ENCODE peak calls at places on chromosomes 13 and 19, in six cellular contexts. N, I, X, E, S and K are unnamed samples.

GRCh38 chr13:97544041-97544765 is 110.2 kb downstream of the RAP2A start:
- DNase-seq in E (peak), X (no peak), S (peak), N (no peak), I (no peak), K (peak)

GRCh38 chr19:45952691-45953505 is 20.8 kb downstream of the NOVA2 start:
- DNase-seq in S (peak), N (no peak), X (no peak), I (no peak), E (peak), K (peak)

GRCh38 chr19:1221141-1221903 is 15.7 kb downstream of the STK11 start:
- DNase-seq in I (peak), N (no peak), E (no peak), X (peak), S (peak), K (peak)

GRCh38 chr13:22061806-22062391 is 391.0 kb downstream of the FGF9 start:
- DNase-seq in S (no peak), I (no peak), E (no peak), N (no peak), X (no peak), K (no peak)

GRCh38 chr13:48000559-48001126 is 430 bp downstream of the SUCLA2 start:
- DNase-seq in S (no peak), E (no peak), N (peak), X (no peak), I (no peak), K (no peak)

GRCh38 chr13:79060216-79060615 is 345.8 kb downstream of the RBM26 start:
- DNase-seq in E (no peak), S (no peak), X (no peak), I (no peak), N (no peak), K (no peak)

GRCh38 chr13:106589716-106590115 is 21.8 kb upstream of the ARGLU1 start:
- DNase-seq in S (peak), I (no peak), E (no peak), X (no peak), N (no peak), K (no peak)

GRCh38 chr13:46341112-46341711 is 45.8 kb downstream of the RUBCNL start:
- DNase-seq in S (peak), X (no peak), N (no peak), I (no peak), E (peak), K (peak)

GRCh38 chr19:47608074-47608907 is 643 bp upstream of the BICRA start:
- DNase-seq in I (peak), E (peak), N (peak), S (peak), X (peak), K (peak)

GRCh38 chr13:28805193-28805819 is 14.8 kb upstream of the MTUS2 start:
- DNase-seq in X (no peak), S (peak), I (no peak), E (no peak), N (no peak), K (no peak)

GRCh38 chr13:22736084-22736767 is 444.6 kb upstream of the SGCG start:
- DNase-seq in E (no peak), N (no peak), I (no peak), X (no peak), S (no peak), K (no peak)

GRCh38 chr13:75818181-75819110 is 182.3 kb downstream of the LMO7 start:
- DNase-seq in S (no peak), I (no peak), N (no peak), X (no peak), E (no peak), K (no peak)

GRCh38 chr13:107324416-107325204 is 756.7 kb upstream of the ARGLU1 start:
- DNase-seq in E (no peak), S (no peak), N (no peak), I (no peak), X (no peak), K (no peak)

GRCh38 chr19:46716672-46717033 is 261 bp downstream of the PRKD2 start:
- DNase-seq in N (no peak), S (no peak), X (no peak), I (no peak), E (no peak), K (no peak)

GRCh38 chr13:23673354-23673753 is 103.1 kb downstream of the TNFRSF19 start:
- DNase-seq in S (peak), X (no peak), N (no peak), E (peak), I (no peak), K (peak)

GRCh38 chr19:50512112-50512998 is 1.4 kb downstream of the ASPDH start:
- DNase-seq in N (no peak), X (no peak), E (no peak), I (peak), S (no peak), K (no peak)

GRCh38 chr13:21011378-21011777 is 50.0 kb downstream of the LATS2 start:
- DNase-seq in X (no peak), N (no peak), S (no peak), I (no peak), E (no peak), K (peak)

GRCh38 chr13:102369303-102369702 is 32.5 kb downstream of the FGF14 start:
- DNase-seq in N (no peak), X (no peak), I (no peak), E (no peak), S (peak), K (no peak)

GRCh38 chr13:63184693-63185092 is 1769.0 kb upstream of the PCDH20 start:
- DNase-seq in E (peak), N (no peak), S (peak), X (no peak), I (no peak), K (peak)

GRCh38 chr13:25662516-25662915 is 290.7 kb downstream of the ATP8A2 start:
- DNase-seq in X (no peak), N (no peak), S (no peak), I (no peak), E (no peak), K (no peak)

GRCh38 chr13:28820099-28821051 is at the start of gene MTUS2:
- DNase-seq in I (no peak), X (peak), E (no peak), S (no peak), N (no peak), K (no peak)

GRCh38 chr13:46389985-46390384 is 2.9 kb upstream of the RUBCNL start:
- DNase-seq in N (peak), E (no peak), X (peak), I (no peak), S (no peak), K (no peak)

GRCh38 chr13:32537580-32538233 is 888 bp downstream of the N4BP2L2 start:
- DNase-seq in X (no peak), S (no peak), E (no peak), I (peak), N (peak), K (peak)

GRCh38 chr19:46886546-46887239 is 25.9 kb downstream of the ARHGAP35 start:
- DNase-seq in S (peak), I (no peak), X (no peak), N (no peak), E (no peak), K (peak)

GRCh38 chr13:67328895-67329294 is 98.8 kb upstream of the PCDH9 start:
- DNase-seq in X (no peak), N (no peak), S (no peak), I (no peak), E (no peak), K (no peak)

GRCh38 chr19:47157455-47158321 is 27.1 kb downstream of the SAE1 start:
- DNase-seq in N (peak), X (no peak), S (peak), E (peak), I (no peak), K (peak)

GRCh38 chr13:109602356-109602755 is 184.0 kb downstream of the IRS2 start:
- DNase-seq in I (no peak), N (no peak), S (peak), X (no peak), E (no peak), K (no peak)

GRCh38 chr13:32165791-32166190 is 134.2 kb downstream of the FRY start:
- DNase-seq in N (no peak), E (no peak), I (peak), X (peak), S (peak), K (peak)

GRCh38 chr13:36887758-36888521 is 32.1 kb downstream of the SMAD9 start:
- DNase-seq in S (no peak), X (no peak), I (no peak), E (no peak), N (no peak), K (no peak)

GRCh38 chr13:23876265-23876664 is 12.9 kb downstream of the MIPEP start:
- DNase-seq in S (no peak), I (no peak), E (no peak), N (no peak), X (no peak), K (peak)

GRCh38 chr19:29680937-29681336 is 15.7 kb downstream of the PLEKHF1 start:
- DNase-seq in I (no peak), N (no peak), E (no peak), S (no peak), X (no peak), K (no peak)

DNA sequence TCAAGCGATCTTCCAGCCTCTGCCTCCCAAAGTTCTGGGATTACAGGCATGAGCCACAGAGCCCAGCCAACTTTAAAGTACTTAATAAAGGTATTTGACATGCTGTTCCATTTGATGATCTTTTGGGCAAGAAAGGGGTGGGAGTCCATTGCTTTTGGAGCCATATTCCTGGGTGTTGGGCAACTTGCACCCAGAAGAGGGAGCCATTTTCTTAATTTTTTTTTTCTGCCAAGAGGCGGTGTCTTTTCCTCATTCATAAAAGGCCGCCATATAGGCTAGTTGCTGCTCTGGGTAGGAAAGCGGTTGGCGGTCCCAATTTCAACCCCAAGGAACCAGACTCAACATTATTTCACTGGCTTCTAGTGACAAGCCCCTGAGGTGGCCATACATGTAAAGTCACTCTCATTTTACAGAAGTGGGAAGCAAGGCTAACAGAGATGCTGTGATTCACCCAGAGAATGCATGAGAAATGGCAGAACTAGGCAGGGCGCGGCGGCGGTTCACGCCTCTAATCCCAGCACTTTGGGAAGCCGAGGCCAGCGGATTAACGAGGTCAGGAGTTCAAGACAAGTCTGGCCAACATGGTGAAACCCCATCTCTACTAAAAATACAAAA is 139.6 kb downstream of the CACNA1A start:
- DNase-seq in E (no peak), X (no peak), I (no peak), N (no peak), S (peak), K (peak)
- TF ChIP-seq CTCF in E (peak), X (peak), I (no peak), N (no peak), S (peak), K (peak)

GRCh38 chr19:2273356-2274184 is 8.4 kb downstream of the PEAK3 start:
- DNase-seq in X (peak), I (peak), N (peak), E (no peak), S (peak), K (peak)
- H3K4me3 ChIP-seq in X (peak), I (peak), N (no peak), E (peak), S (peak), K (peak)

GRCh38 chr19:33823341-33823740 is 26.7 kb downstream of the KCTD15 start:
- DNase-seq in N (no peak), E (no peak), S (no peak), X (no peak), I (peak), K (no peak)

GRCh38 chr19:33818426-33818825 is 21.8 kb downstream of the KCTD15 start:
- DNase-seq in X (peak), E (no peak), N (no peak), S (no peak), I (peak), K (no peak)

GRCh38 chr19:33821871-33822270 is 25.2 kb downstream of the KCTD15 start:
- DNase-seq in E (no peak), S (no peak), I (peak), X (no peak), N (no peak), K (no peak)

GRCh38 chr19:33819496-33819874 is 22.8 kb downstream of the KCTD15 start:
- DNase-seq in E (no peak), N (no peak), X (peak), I (no peak), S (no peak), K (no peak)

DNA sequence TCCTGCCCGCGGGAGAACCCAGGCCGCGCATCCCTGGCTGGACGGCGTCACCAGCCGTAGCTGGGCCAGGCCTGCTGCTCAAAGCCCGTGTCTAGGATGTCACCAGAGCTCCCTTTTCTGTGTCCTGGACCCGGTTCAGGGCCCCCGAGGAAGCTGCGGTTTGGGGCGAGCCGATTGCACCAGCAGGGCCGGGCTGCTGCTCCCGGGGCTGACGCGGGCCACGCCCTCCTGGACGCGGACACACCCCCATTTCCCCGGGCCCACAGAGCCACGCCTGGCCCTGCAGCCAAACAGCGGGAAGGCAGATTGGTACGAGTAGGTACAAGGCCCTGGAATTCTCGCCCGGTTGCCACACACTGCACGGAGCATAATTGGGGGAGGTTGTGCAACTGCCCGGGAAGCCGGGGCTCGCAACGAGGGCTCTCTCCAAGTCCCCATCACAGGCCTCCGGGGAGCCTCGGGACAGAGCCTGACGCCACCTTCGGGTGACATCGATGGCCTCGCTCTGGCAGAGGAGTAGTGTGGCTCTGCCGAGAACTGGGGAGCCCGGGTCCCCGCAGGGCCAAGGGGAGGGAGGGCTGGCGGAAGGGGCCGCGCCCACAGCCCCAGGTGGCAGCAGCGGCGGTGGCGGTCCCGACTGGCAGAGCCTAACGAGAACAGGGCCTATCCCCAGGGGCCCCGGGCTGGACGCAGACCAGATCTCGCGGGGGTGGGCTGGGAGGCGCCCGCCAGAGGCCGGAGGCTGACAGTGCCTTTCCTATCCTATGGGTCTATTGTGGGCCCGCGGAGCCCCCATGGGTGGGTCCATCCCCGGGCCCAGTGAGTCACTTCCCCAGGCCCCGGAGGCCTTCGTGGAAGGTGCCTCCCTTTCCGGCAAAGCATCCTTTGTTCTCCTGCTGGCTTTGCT is 23.5 kb downstream of the KCTD15 start:
- DNase-seq in N (peak), E (no peak), I (peak), X (peak), S (peak), K (peak)
- TF ChIP-seq CTCF in N (no peak), E (no peak), I (peak), X (no peak), S (no peak), K (no peak)

DNA sequence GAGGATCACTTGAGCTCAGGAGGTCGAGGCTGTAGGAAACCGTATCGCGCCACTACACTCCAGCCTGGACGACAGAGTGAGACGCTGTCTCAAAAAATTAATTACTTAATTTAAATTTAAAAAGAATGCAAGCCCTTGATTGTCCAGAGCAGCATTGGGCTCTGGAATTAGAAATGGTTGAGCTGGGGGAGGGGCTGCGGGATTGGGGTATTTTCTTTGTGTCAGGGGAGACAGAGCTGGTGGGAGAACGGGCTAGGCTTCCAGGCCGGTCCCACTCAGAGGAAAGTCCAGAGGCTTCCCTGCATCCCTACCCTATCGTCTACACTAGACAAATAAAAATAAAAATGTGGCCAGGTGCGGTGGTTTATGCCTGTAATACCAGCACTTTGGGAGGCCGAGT is 2.2 kb upstream of the RAB3A start:
- DNase-seq in X (no peak), E (no peak), N (no peak), I (no peak), S (no peak), K (no peak)
- H3K4me3 ChIP-seq in X (no peak), E (peak), N (no peak), I (no peak), S (no peak), K (no peak)

DNA sequence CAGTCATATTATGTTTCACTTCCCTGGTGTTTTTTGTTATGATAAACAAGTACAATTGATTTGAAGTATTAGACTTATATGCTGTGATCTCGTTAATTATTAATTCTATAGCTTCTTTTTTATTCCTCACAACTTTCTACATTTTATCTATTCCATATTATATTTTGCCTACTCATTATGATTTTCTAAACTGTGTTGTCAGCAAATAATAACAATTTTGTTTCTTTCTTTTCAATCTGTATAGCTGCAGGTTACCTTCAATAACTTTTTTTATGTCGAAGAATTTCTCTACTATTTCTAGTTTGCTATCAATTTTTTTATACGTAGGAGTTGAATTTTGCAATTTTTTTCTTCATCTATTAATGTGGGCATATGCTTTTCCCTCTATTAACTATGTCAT is 304.4 kb downstream of the PCDH17 start:
- DNase-seq in S (no peak), E (no peak), X (no peak), N (no peak), I (no peak), K (no peak)
- TF ChIP-seq CTCF in S (no peak), E (no peak), X (no peak), N (no peak), I (no peak), K (no peak)

DNA sequence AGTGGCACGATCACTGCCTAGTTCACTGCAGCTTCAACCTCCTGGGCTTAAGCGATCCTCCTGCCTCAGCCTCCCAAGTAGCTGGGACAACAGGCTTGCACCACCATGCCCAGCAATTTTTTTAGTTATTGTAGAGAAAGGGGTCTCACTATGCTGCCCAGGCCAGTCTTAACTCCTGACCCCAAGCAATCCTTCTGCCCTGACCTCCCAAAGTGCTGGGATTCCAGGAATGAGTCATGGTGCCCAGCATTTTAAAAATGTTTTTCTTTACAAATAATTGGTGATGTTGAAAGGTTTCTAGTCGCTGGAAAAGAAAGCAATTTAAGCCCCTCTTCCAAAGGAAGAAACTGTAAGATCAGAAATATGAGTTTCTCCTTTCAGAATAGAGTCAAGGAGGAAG is 19.4 kb downstream of the DYRK1B start:
- DNase-seq in I (peak), N (no peak), S (no peak), E (no peak), X (no peak), K (no peak)
- H3K4me3 ChIP-seq in I (no peak), N (no peak), S (no peak), E (no peak), X (no peak), K (no peak)

GRCh38 chr13:38688674-38689073 is 1.8 kb downstream of the FREM2 start:
- DNase-seq in N (no peak), I (no peak), S (no peak), E (no peak), X (no peak), K (no peak)

GRCh38 chr13:38687246-38688229 is 661 bp downstream of the FREM2 start:
- DNase-seq in N (no peak), X (peak), I (no peak), E (no peak), S (peak), K (no peak)

GRCh38 chr13:38686635-38687245 is at the start of gene FREM2:
- DNase-seq in X (peak), E (no peak), S (no peak), N (no peak), I (no peak), K (no peak)

GRCh38 chr13:38684714-38685113 is 2.2 kb upstream of the FREM2 start:
- DNase-seq in E (no peak), N (no peak), X (no peak), S (no peak), I (no peak), K (no peak)

DNA sequence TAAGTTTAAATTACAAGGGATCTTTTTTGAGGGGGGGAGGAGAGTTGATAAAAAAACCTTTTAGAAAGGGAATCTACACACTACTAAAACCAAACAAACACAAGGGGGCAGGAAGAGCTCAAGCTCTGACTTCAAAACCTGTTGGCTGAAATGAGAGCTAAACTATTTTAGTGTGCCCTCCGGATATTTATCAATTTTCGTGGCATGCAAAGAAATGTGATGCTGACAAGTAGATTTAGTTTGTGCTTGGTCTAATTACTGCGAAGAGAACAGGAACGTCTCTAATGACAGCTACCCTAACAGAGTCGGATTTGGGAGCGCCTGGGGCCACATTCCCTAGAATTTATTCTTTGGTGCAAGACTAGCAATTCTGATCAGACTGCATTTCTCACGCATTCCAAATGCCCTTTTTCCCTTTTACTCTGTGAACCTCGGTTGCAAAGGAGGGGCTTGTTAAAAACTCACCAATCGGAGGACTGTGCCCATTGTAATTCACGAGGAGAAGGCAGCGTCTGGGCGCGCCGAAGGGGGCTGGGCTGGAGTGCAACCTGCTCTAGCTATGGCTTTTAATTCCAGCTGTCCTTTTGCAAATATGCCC is 804 bp upstream of the FREM2 start:
- DNase-seq in X (no peak), S (peak), E (no peak), N (no peak), I (no peak), K (no peak)
- TF ChIP-seq CTCF in X (peak), S (peak), E (no peak), N (no peak), I (no peak), K (peak)